ENCODE peak calls at places on chromosome 19, in eight cellular contexts. One of them, this sample, is unnamed.
A peak's percentile ranks its signal among the peaks of the same experiment; 100 is the strongest.

GRCh38 chr19:53606031-53606430 is 25.8 kb upstream of the DPRX start:
- DNase-seq in GM23248: no peak
- DNase-seq in astrocyte: no peak
- DNase-seq in neural progenitor cell: no peak
- DNase-seq in K562: no peak
- DNase-seq in DND-41: no peak
- DNase-seq in fibroblast of lung: no peak
- DNase-seq in mammary epithelial cell: no peak
- DNase-seq in this sample: no peak

GRCh38 chr19:11578342-11579142 is 1.1 kb upstream of the ACP5 start:
- DNase-seq in GM23248: no peak
- DNase-seq in astrocyte: no peak
- DNase-seq in neural progenitor cell: peak; percentile 25
- DNase-seq in K562: peak; percentile 90
- DNase-seq in DND-41: no peak
- DNase-seq in fibroblast of lung: peak; percentile 9
- DNase-seq in mammary epithelial cell: no peak
- DNase-seq in this sample: peak; percentile 55

GRCh38 chr19:18894254-18895037 is 1.5 kb downstream of the CERS1 start:
- DNase-seq in GM23248: peak; percentile 44
- DNase-seq in astrocyte: peak; percentile 30
- DNase-seq in neural progenitor cell: peak; percentile 85
- DNase-seq in K562: peak; percentile 41
- DNase-seq in DND-41: no peak
- DNase-seq in fibroblast of lung: peak; percentile 55
- DNase-seq in mammary epithelial cell: no peak
- DNase-seq in this sample: peak; percentile 59

GRCh38 chr19:47035127-47035494 is 13.3 kb downstream of the TMEM160 start:
- DNase-seq in GM23248: peak; percentile 43
- DNase-seq in astrocyte: no peak
- DNase-seq in neural progenitor cell: peak; percentile 86
- DNase-seq in K562: peak; percentile 84
- DNase-seq in DND-41: no peak
- DNase-seq in fibroblast of lung: no peak
- DNase-seq in mammary epithelial cell: no peak
- DNase-seq in this sample: no peak

GRCh38 chr19:289651-290538 is 1.3 kb downstream of the PLPP2 start:
- DNase-seq in GM23248: peak; percentile 81
- DNase-seq in astrocyte: peak; percentile 24
- DNase-seq in neural progenitor cell: no peak
- DNase-seq in K562: peak; percentile 56
- DNase-seq in DND-41: no peak
- DNase-seq in fibroblast of lung: no peak
- DNase-seq in mammary epithelial cell: peak; percentile 89
- DNase-seq in this sample: peak; percentile 71

GRCh38 chr19:35207391-35207871 is 21.1 kb downstream of the FAM187B start:
- DNase-seq in GM23248: no peak
- DNase-seq in astrocyte: no peak
- DNase-seq in neural progenitor cell: no peak
- DNase-seq in K562: no peak
- DNase-seq in DND-41: no peak
- DNase-seq in fibroblast of lung: no peak
- DNase-seq in mammary epithelial cell: peak; percentile 48
- DNase-seq in this sample: no peak

GRCh38 chr19:19224852-19225494 is 13.2 kb downstream of the NCAN start:
- DNase-seq in GM23248: peak; percentile 74
- DNase-seq in astrocyte: no peak
- DNase-seq in neural progenitor cell: peak; percentile 91
- DNase-seq in K562: peak; percentile 96
- DNase-seq in DND-41: no peak
- DNase-seq in fibroblast of lung: peak; percentile 59
- DNase-seq in mammary epithelial cell: peak; percentile 59
- DNase-seq in this sample: peak; percentile 84

GRCh38 chr19:42282810-42283247 is 13.8 kb downstream of the CIC start:
- DNase-seq in GM23248: no peak
- DNase-seq in astrocyte: no peak
- DNase-seq in neural progenitor cell: no peak
- DNase-seq in K562: peak; percentile 32
- DNase-seq in DND-41: no peak
- DNase-seq in fibroblast of lung: no peak
- DNase-seq in mammary epithelial cell: no peak
- DNase-seq in this sample: no peak

GRCh38 chr19:34350161-34350561 is 14.8 kb upstream of the GPI start:
- DNase-seq in GM23248: peak; percentile 63
- DNase-seq in astrocyte: no peak
- DNase-seq in neural progenitor cell: no peak
- DNase-seq in K562: no peak
- DNase-seq in DND-41: peak; percentile 90
- DNase-seq in fibroblast of lung: no peak
- DNase-seq in mammary epithelial cell: no peak
- DNase-seq in this sample: no peak

GRCh38 chr19:38190793-38191192 is 33.2 kb downstream of the DPF1 start:
- DNase-seq in GM23248: no peak
- DNase-seq in astrocyte: no peak
- DNase-seq in neural progenitor cell: no peak
- DNase-seq in K562: no peak
- DNase-seq in DND-41: no peak
- DNase-seq in fibroblast of lung: no peak
- DNase-seq in mammary epithelial cell: no peak
- DNase-seq in this sample: no peak

GRCh38 chr19:44689290-44690130 is 9.4 kb upstream of the CEACAM16 start:
- DNase-seq in GM23248: peak; percentile 68
- DNase-seq in astrocyte: peak; percentile 25
- DNase-seq in neural progenitor cell: peak; percentile 85
- DNase-seq in K562: peak; percentile 84
- DNase-seq in DND-41: peak; percentile 72
- DNase-seq in fibroblast of lung: peak; percentile 81
- DNase-seq in mammary epithelial cell: no peak
- DNase-seq in this sample: peak; percentile 87

GRCh38 chr19:33470040-33470330 is 51.6 kb downstream of the PEPD start:
- DNase-seq in GM23248: no peak
- DNase-seq in astrocyte: no peak
- DNase-seq in neural progenitor cell: no peak
- DNase-seq in K562: no peak
- DNase-seq in DND-41: no peak
- DNase-seq in fibroblast of lung: no peak
- DNase-seq in mammary epithelial cell: no peak
- DNase-seq in this sample: no peak

GRCh38 chr19:56333506-56333905 is 18.9 kb upstream of the ZSCAN5A start:
- DNase-seq in GM23248: peak; percentile 75
- DNase-seq in astrocyte: peak; percentile 16
- DNase-seq in neural progenitor cell: peak; percentile 48
- DNase-seq in K562: peak; percentile 72
- DNase-seq in DND-41: peak; percentile 51
- DNase-seq in fibroblast of lung: peak; percentile 62
- DNase-seq in mammary epithelial cell: peak; percentile 40
- DNase-seq in this sample: peak; percentile 77

GRCh38 chr19:46704379-46705076 is 12.4 kb downstream of the PRKD2 start:
- DNase-seq in GM23248: peak; percentile 50
- DNase-seq in astrocyte: no peak
- DNase-seq in neural progenitor cell: peak; percentile 71
- DNase-seq in K562: peak; percentile 84
- DNase-seq in DND-41: peak; percentile 81
- DNase-seq in fibroblast of lung: peak; percentile 30
- DNase-seq in mammary epithelial cell: peak; percentile 35
- DNase-seq in this sample: peak; percentile 61

GRCh38 chr19:38508507-38508906 is 75.0 kb downstream of the RYR1 start:
- DNase-seq in GM23248: no peak
- DNase-seq in astrocyte: no peak
- DNase-seq in neural progenitor cell: no peak
- DNase-seq in K562: peak; percentile 13
- DNase-seq in DND-41: no peak
- DNase-seq in fibroblast of lung: no peak
- DNase-seq in mammary epithelial cell: no peak
- DNase-seq in this sample: no peak

DNA sequence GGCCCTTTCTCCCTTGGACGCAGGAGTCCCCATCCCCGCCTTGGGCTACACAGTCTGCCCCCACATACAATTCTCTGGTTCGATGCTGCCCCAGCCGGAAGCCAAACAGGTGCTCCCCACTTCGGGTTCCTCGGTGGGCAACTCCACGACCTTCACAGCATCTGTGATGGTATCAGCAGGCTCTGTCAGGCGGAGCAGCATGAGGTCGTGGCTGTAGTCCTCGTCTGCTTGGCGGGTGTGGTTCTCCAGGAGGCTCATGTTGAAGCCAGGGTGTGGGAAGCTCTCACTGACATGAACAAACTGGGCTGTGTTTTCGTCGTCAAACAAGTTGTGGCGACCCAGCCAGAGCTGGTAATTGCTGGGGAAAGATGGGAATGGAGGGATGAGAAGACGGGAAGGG is 3.5 kb downstream of the KLK1 start:
- DNase-seq in GM23248: no peak
- DNase-seq in astrocyte: no peak
- DNase-seq in neural progenitor cell: no peak
- DNase-seq in K562: peak; percentile 66
- DNase-seq in DND-41: no peak
- DNase-seq in fibroblast of lung: no peak
- DNase-seq in mammary epithelial cell: no peak
- DNase-seq in this sample: no peak
- TF ChIP-seq EZH2 in GM23248: no peak
- TF ChIP-seq EZH2 in astrocyte: no peak
- TF ChIP-seq EZH2 in neural progenitor cell: peak; percentile 31
- TF ChIP-seq EZH2 in K562: no peak
- TF ChIP-seq EZH2 in DND-41: no peak
- TF ChIP-seq EZH2 in fibroblast of lung: no peak
- TF ChIP-seq EZH2 in mammary epithelial cell: no peak
- TF ChIP-seq EZH2 in this sample: no peak

DNA sequence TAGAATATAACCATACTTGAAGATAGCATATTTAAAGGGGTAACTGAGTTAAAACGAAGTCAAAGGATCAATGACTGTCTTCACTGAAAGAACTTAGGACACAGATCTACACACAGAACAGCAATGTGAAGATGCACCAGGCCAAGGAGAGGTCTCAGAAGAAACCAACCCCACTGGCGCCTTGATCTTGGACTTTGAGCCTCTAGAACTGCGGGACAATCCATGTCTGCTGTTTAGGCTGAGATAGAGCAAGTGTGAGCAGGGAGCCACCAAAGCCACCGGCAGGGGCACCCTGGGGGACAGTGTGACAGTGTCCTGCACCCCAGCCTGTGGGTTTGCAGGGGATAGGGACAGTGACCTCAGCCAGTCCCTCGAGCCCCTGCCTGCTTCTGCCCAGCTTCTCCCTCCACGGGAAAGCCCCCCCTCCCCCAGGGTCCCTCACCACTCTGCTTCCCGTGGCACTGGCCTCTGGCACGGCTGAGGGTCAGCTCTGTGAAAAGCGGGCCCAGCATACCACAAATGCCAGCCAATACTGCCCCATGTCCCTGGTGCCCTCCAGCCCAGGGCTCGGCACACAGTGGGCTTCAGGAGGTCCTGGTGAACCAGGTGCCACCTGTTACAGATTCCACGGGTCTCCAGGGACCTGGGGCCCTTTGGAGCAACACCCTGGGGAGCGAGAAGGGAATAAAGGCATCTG is 40.8 kb downstream of the KLF2 start:
- DNase-seq in GM23248: no peak
- DNase-seq in astrocyte: no peak
- DNase-seq in neural progenitor cell: no peak
- DNase-seq in K562: no peak
- DNase-seq in DND-41: no peak
- DNase-seq in fibroblast of lung: no peak
- DNase-seq in mammary epithelial cell: no peak
- DNase-seq in this sample: peak; percentile 12
- H3K4me1 ChIP-seq in GM23248: no peaks in the 10 kb centered on the region
- H3K4me1 ChIP-seq in astrocyte: no peaks in the 10 kb centered on the region
- H3K4me1 ChIP-seq in neural progenitor cell: no peaks in the 10 kb centered on the region
- H3K4me1 ChIP-seq in K562: no peaks in the 10 kb centered on the region
- H3K4me1 ChIP-seq in DND-41: peaks cover 52% of the 10 kb centered on the region
- H3K4me1 ChIP-seq in fibroblast of lung: no peaks in the 10 kb centered on the region
- H3K4me1 ChIP-seq in mammary epithelial cell: peaks cover 8% of the 10 kb centered on the region
- H3K4me1 ChIP-seq in this sample: peaks cover 10% of the 10 kb centered on the region

DNA sequence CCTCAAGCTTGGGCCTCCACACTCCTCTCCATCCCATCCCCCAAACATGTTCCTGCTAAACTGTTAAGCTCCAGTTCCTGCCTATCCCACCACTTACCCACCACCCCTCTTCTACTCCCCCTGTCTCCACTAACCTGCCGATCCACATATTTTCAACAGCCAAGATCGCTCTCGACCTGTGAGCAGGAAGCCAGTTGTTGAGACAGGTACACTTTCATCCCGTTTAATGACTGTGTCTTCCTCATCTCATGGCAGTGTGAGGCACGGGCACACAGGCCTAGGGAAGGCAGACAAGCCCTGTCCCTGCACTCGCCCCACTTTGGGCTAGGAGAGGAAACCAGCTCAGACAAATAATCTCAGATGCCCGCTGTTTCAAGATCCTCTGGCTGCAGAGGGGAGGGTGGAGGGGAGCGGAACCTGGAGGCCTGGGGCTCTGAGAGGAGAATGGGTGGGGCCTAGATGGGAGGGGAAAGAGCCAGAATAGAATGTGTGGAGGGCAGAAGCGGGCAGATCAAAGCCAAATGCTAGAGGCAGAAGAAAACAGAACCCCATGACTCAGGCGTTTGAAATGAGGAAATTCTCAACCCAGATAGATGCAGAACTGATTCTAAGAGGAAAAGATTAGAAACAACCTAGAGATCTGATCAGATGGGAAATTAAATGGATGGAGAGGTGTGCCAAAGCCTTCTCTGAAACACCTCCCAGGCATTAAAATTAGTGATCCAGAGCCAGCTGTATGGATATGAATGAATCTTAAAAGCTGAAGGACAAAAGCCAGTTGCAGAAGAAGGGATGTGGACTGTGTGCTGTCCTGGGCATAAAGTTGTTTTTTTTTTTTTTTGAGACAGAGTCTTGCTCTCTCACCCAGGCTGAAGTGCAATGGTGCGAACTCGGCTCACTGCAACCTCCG is 16.9 kb upstream of the CYP2S1 start:
- DNase-seq in GM23248: peak; percentile 65
- DNase-seq in astrocyte: peak; percentile 73
- DNase-seq in neural progenitor cell: peak; percentile 67
- DNase-seq in K562: no peak
- DNase-seq in DND-41: peak; percentile 57
- DNase-seq in fibroblast of lung: peak; percentile 59
- DNase-seq in mammary epithelial cell: peak; percentile 71
- DNase-seq in this sample: peak; percentile 95
- H3K4me3 ChIP-seq in GM23248: no peak overlapping the region
- H3K4me3 ChIP-seq in astrocyte: no peak overlapping the region
- H3K4me3 ChIP-seq in neural progenitor cell: no peak overlapping the region
- H3K4me3 ChIP-seq in K562: no peak overlapping the region
- H3K4me3 ChIP-seq in DND-41: no peak overlapping the region
- H3K4me3 ChIP-seq in fibroblast of lung: no peak overlapping the region
- H3K4me3 ChIP-seq in mammary epithelial cell: no peak overlapping the region
- H3K4me3 ChIP-seq in this sample: no peak overlapping the region

DNA sequence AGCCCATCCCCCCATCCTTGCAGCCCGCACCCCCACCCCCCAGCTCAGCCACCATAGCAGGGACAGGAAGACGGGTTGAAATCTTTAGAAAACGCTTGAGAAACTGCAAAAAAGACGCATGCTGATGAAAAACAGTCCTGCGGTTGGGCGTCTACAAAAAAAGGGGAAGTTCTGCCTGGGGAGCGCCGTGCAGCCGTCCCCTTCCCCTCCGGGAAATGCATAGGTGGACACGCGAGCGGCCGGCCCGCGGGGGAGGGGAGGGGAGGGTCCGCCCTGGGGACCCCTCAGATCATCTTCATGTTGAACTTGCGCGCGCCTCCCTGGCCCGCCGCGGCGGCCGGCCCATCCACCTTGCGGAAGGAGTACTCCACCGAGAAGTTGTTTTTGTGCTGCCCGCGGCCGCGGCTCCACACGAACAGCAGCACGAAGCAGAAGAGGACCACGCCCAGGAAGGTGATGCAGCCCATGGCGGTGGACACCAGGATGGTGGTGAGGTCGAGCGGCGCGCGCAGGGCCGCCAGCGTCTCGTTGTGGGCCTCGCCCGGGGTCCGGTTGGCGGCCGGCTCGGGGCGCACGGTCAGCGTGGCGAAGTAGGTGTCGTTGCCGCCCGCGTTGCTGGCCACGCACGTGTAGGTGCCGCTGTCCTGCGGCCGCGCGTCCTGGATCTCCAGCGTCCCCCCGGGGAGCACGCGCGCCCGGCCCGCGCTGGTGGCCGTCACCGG is 7.9 kb upstream of the PEAK3 start:
- DNase-seq in GM23248: peak; percentile 66
- DNase-seq in astrocyte: no peak
- DNase-seq in neural progenitor cell: peak; percentile 53
- DNase-seq in K562: peak; percentile 67
- DNase-seq in DND-41: peak; percentile 18
- DNase-seq in fibroblast of lung: no peak
- DNase-seq in mammary epithelial cell: peak; percentile 24
- DNase-seq in this sample: no peak
- TF ChIP-seq EZH2 in GM23248: peak; percentile 77
- TF ChIP-seq EZH2 in astrocyte: peak; percentile 10
- TF ChIP-seq EZH2 in neural progenitor cell: peak; percentile 91
- TF ChIP-seq EZH2 in K562: no peak
- TF ChIP-seq EZH2 in DND-41: no peak
- TF ChIP-seq EZH2 in fibroblast of lung: no peak
- TF ChIP-seq EZH2 in mammary epithelial cell: no peak
- TF ChIP-seq EZH2 in this sample: peak; percentile 77

This sample was measured in hepatocyte.